ENCODE peak calls at places on chromosomes 16 and 17, in seven cellular contexts. Y, D, G, V, A, N and P are unnamed samples.

GRCh38 chr16:84270531-84270930 is 24.1 kb upstream of the WFDC1 start:
- DNase-seq in Y (no peak), D (no peak), G (no peak), V (no peak), A (no peak), N (no peak), P (no peak)

GRCh38 chr16:84739349-84740124 is 39.7 kb downstream of the USP10 start:
- DNase-seq in Y (no peak), D (no peak), G (peak), V (no peak), A (no peak), N (no peak), P (no peak)

GRCh38 chr16:29806641-29807425 is 504 bp downstream of the MAZ start:
- DNase-seq in Y (peak), D (peak), G (peak), V (peak), A (peak), N (peak), P (no peak)

GRCh38 chr16:71986131-71986530 is 14.1 kb downstream of the PKD1L3 start:
- DNase-seq in Y (no peak), D (no peak), G (no peak), V (no peak), A (no peak), N (no peak), P (no peak)

GRCh38 chr17:30095507-30096244 is 20.9 kb upstream of the NSRP1 start:
- DNase-seq in Y (peak), D (peak), G (peak), V (no peak), A (peak), N (no peak), P (no peak)

GRCh38 chr16:15507299-15507958 is 73.0 kb downstream of the BMERB1 start:
- DNase-seq in Y (no peak), D (no peak), G (no peak), V (no peak), A (no peak), N (no peak), P (no peak)

GRCh38 chr17:74101527-74101926 is 102.0 kb upstream of the RPL38 start:
- DNase-seq in Y (no peak), D (no peak), G (no peak), V (no peak), A (no peak), N (peak), P (no peak)

GRCh38 chr17:60539807-60540206 is 13.8 kb upstream of the APPBP2 start:
- DNase-seq in Y (no peak), D (no peak), G (no peak), V (no peak), A (no peak), N (no peak), P (no peak)

GRCh38 chr17:35708951-35709350 is 22.5 kb upstream of the RASL10B start:
- DNase-seq in Y (no peak), D (no peak), G (no peak), V (no peak), A (no peak), N (no peak), P (no peak)

GRCh38 chr16:3514621-3515020 is 13.8 kb downstream of the CLUAP1 start:
- DNase-seq in Y (no peak), D (no peak), G (no peak), V (no peak), A (no peak), N (no peak), P (no peak)

GRCh38 chr17:42740699-42741098 is 4.1 kb downstream of the EZH1 start:
- DNase-seq in Y (no peak), D (no peak), G (no peak), V (no peak), A (no peak), N (no peak), P (no peak)

GRCh38 chr16:27285676-27286196 is 17.2 kb upstream of the NSMCE1 start:
- DNase-seq in Y (no peak), D (no peak), G (no peak), V (no peak), A (no peak), N (no peak), P (no peak)

GRCh38 chr17:63173903-63174302 is 207.9 kb downstream of the TANC2 start:
- DNase-seq in Y (no peak), D (no peak), G (peak), V (no peak), A (no peak), N (no peak), P (no peak)

GRCh38 chr16:61421111-61421510 is 615.1 kb downstream of the CDH8 start:
- DNase-seq in Y (peak), D (no peak), G (no peak), V (no peak), A (no peak), N (no peak), P (no peak)

GRCh38 chr16:6009151-6009550 is 911.6 kb upstream of the EEF2KMT start:
- DNase-seq in Y (no peak), D (no peak), G (no peak), V (no peak), A (no peak), N (no peak), P (no peak)

GRCh38 chr17:67246648-67247415 is 1.8 kb upstream of the HELZ start:
- DNase-seq in Y (no peak), D (peak), G (peak), V (peak), A (peak), N (peak), P (peak)

GRCh38 chr16:49281843-49282642 is 405 bp upstream of the CBLN1 start:
- DNase-seq in Y (peak), D (no peak), G (peak), V (peak), A (peak), N (peak), P (peak)

GRCh38 chr17:12137859-12138258 is 117.2 kb downstream of the MAP2K4 start:
- DNase-seq in Y (no peak), D (no peak), G (no peak), V (no peak), A (no peak), N (no peak), P (no peak)

GRCh38 chr17:14361945-14362508 is 61.1 kb downstream of the HS3ST3B1 start:
- DNase-seq in Y (no peak), D (no peak), G (no peak), V (no peak), A (no peak), N (no peak), P (no peak)

GRCh38 chr16:49608801-49609200 is 235.2 kb downstream of the C16orf78 start:
- DNase-seq in Y (no peak), D (no peak), G (no peak), V (no peak), A (no peak), N (no peak), P (peak)

GRCh38 chr17:76530489-76530814 is 7.1 kb downstream of the CYGB start:
- DNase-seq in Y (no peak), D (no peak), G (no peak), V (no peak), A (no peak), N (no peak), P (no peak)

GRCh38 chr16:72901012-72901411 is 146.9 kb downstream of the ZFHX3 start:
- DNase-seq in Y (no peak), D (no peak), G (no peak), V (no peak), A (no peak), N (no peak), P (no peak)

GRCh38 chr16:23155445-23156049 is 6.3 kb upstream of the USP31 start:
- DNase-seq in Y (no peak), D (no peak), G (peak), V (peak), A (no peak), N (no peak), P (no peak)

GRCh38 chr17:58639681-58640080 is 52.2 kb downstream of the TEX14 start:
- DNase-seq in Y (no peak), D (no peak), G (no peak), V (no peak), A (no peak), N (no peak), P (no peak)

GRCh38 chr17:72477529-72477928 is 356.7 kb downstream of the SOX9 start:
- DNase-seq in Y (no peak), D (no peak), G (peak), V (peak), A (no peak), N (no peak), P (no peak)

GRCh38 chr16:83059237-83059636 is 432.5 kb downstream of the CDH13 start:
- DNase-seq in Y (no peak), D (no peak), G (no peak), V (no peak), A (no peak), N (no peak), P (no peak)

GRCh38 chr16:30356401-30357084 is 1.4 kb upstream of the CD2BP2 start:
- DNase-seq in Y (no peak), D (no peak), G (no peak), V (peak), A (no peak), N (no peak), P (no peak)

GRCh38 chr17:20073056-20073979 is 64.2 kb downstream of the SPECC1 start:
- DNase-seq in Y (no peak), D (no peak), G (no peak), V (no peak), A (peak), N (no peak), P (no peak)

GRCh38 chr17:61234102-61234750 is 165.4 kb upstream of the TBX2 start:
- DNase-seq in Y (no peak), D (no peak), G (no peak), V (no peak), A (no peak), N (no peak), P (no peak)

GRCh38 chr16:89319883-89320716 is 102.6 kb downstream of the ZNF778 start:
- DNase-seq in Y (no peak), D (peak), G (peak), V (peak), A (peak), N (no peak), P (peak)

GRCh38 chr17:42270596-42270995 is 5.6 kb downstream of the STAT5B start:
- DNase-seq in Y (no peak), D (no peak), G (no peak), V (no peak), A (no peak), N (no peak), P (no peak)

GRCh38 chr17:73288534-73289302 is 23.1 kb downstream of the CDC42EP4 start:
- DNase-seq in Y (no peak), D (no peak), G (peak), V (peak), A (no peak), N (peak), P (no peak)

GRCh38 chr16:476039-476438 is 50.6 kb downstream of the RAB11FIP3 start:
- DNase-seq in Y (no peak), D (no peak), G (no peak), V (peak), A (no peak), N (no peak), P (no peak)

GRCh38 chr16:75810342-75810741 is 84.1 kb upstream of the CPHXL start:
- DNase-seq in Y (no peak), D (no peak), G (no peak), V (no peak), A (no peak), N (no peak), P (no peak)

GRCh38 chr17:17722081-17722905 is 41.0 kb downstream of the RAI1 start:
- DNase-seq in Y (no peak), D (no peak), G (no peak), V (no peak), A (no peak), N (no peak), P (no peak)

GRCh38 chr17:18158022-18158600 is 25.5 kb upstream of the ALKBH5 start:
- DNase-seq in Y (no peak), D (no peak), G (peak), V (peak), A (peak), N (peak), P (peak)

GRCh38 chr17:77829871-77830799 is 128.4 kb upstream of the TNRC6C start:
- DNase-seq in Y (no peak), D (peak), G (peak), V (no peak), A (no peak), N (peak), P (no peak)

GRCh38 chr16:87644596-87644995 is 42.3 kb downstream of the JPH3 start:
- DNase-seq in Y (no peak), D (no peak), G (no peak), V (no peak), A (no peak), N (no peak), P (no peak)

GRCh38 chr17:21166599-21167265 is 40.0 kb downstream of the DHRS7B start:
- DNase-seq in Y (no peak), D (no peak), G (no peak), V (no peak), A (no peak), N (no peak), P (no peak)

GRCh38 chr16:2428787-2429036 is 535 bp upstream of the CCNF start:
- DNase-seq in Y (no peak), D (no peak), G (no peak), V (no peak), A (no peak), N (no peak), P (no peak)